ENCODE peak calls at places on chromosome 14, in six cellular contexts. B is colonic mucosa, L is endothelial cell of umbilical vein, X is cardiac fibroblast, G is uterus, T is fibroblast of lung. Z is an unnamed sample.

GRCh38 chr14:90300649-90301048 is 31.1 kb downstream of the NRDE2 start:
- DNase-seq in X (peak; percentile 36), B (no peak), G (no peak), T (peak; percentile 54), L (no peak), Z (peak; percentile 46)

GRCh38 chr14:74083161-74083560 is 1.1 kb downstream of the ALDH6A1 start:
- DNase-seq in B (no peak), X (no peak), G (no peak), T (no peak), L (no peak), Z (no peak)

GRCh38 chr14:90499908-90500664 is 103.3 kb downstream of the CALM1 start:
- DNase-seq in B (no peak), X (no peak), G (no peak), L (no peak), T (no peak), Z (no peak)

GRCh38 chr14:56422703-56423213 is 156.8 kb upstream of the TMEM260 start:
- DNase-seq in X (peak; percentile 86), T (peak; percentile 87), B (peak; percentile 42), G (peak; percentile 70), L (peak; percentile 84), Z (peak; percentile 93)

GRCh38 chr14:65506801-65507200 is 94.3 kb downstream of the FUT8 start:
- DNase-seq in G (no peak), T (no peak), L (no peak), B (no peak), X (no peak), Z (no peak)

GRCh38 chr14:77615231-77616132 is 955 bp downstream of the SPTLC2 start:
- DNase-seq in T (peak; percentile 20), G (no peak), L (peak; percentile 63), X (peak; percentile 32), B (peak; percentile 36), Z (no peak)

GRCh38 chr14:76776306-76777251 is 15.3 kb downstream of the VASH1 start:
- DNase-seq in T (no peak), L (no peak), G (peak; percentile 11), X (no peak), B (no peak), Z (no peak)

GRCh38 chr14:75605916-75606315 is 27.5 kb downstream of the FLVCR2 start:
- DNase-seq in T (no peak), G (no peak), L (no peak), X (no peak), B (no peak), Z (no peak)

GRCh38 chr14:96084796-96085195 is 45.6 kb downstream of the C14orf132 start:
- DNase-seq in L (no peak), G (no peak), T (no peak), B (no peak), X (no peak), Z (no peak)

GRCh38 chr14:78007160-78007559 is 163.0 kb upstream of the NRXN3 start:
- DNase-seq in L (no peak), T (no peak), G (no peak), X (peak; percentile 45), B (no peak), Z (peak; percentile 3)

DNA sequence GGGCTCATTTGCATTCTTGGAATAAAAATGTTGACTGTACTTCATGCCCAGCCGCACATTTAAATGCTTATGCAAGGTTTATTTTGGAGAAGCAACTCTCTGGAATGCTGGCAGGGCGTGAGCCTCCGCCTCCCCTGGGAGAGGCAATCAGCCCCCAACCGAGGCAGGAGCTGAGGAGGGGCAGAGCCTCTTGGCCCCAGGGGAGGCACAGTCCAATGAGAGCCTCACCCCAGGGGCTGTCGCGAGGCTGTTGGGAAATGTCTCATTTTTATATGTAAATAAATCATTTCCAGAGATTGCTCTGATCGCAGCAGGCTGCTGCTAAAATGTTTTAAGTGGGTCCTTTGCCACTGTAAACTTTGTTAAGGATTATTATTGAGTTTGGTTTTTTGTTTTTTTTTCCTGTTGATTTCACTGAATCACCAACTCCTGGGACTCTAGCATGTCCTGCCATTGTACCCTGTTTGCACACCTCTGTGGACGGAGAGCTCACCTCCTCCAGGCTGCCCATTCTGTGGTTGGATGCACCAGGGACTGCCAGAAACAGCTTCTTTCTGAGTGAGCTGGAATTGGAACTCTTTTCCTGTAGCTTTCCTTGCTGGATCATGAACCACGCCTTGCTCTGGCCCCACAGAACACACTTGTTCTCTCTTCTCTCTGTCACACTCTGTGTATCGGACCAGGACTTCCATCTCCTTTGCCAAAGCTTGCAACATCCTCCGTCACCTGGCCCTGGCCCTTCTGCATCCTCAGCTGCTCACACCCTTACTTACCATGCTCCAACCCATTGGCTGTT is 46.9 kb upstream of the FAM181A start:
- DNase-seq in X (peak; percentile 12), T (no peak), G (peak; percentile 42), L (no peak), B (peak; percentile 24), Z (no peak)
- H3K4me3 ChIP-seq in X (no peak overlapping the region), T (no peak overlapping the region), G (no peak overlapping the region), L (no peak overlapping the region), B (no peak overlapping the region), Z (no peak overlapping the region)

DNA sequence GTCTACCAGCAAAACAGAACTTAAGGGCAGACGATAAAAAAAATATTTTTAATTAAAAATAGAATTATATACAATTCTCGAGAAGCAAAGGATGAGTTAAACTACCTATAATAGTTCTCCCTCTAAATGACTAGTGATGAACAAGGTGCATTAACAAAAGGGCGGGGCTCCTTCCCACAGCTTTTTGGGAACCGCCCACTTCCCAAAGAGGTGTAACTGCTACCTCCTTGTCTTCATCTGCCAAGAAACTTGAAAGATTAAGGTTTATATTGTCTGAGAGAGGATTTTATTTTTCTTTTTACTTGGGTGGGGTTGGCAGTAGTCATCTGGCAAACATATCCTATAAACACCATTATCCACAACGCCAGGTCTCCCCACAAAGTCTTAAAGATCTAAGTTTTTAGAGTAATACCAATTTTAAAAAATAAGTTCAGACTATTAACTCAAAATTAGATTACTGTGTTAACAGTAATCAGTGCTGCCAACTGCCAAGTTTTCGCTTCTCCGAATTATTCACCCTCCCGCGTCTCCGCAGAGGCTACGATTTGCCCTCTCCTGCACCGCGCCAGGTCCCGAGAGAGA is 928 bp downstream of the RALGAPA1 start:
- DNase-seq in B (peak; percentile 84), T (no peak), X (peak; percentile 6), L (peak; percentile 65), G (no peak), Z (no peak)
- H3K4me3 ChIP-seq in B (peak overlapping the region; percentile 78), T (peak overlapping the region; percentile 50), X (peak overlapping the region; percentile 72), L (peak overlapping the region; percentile 54), G (peak overlapping the region; percentile 64), Z (peak overlapping the region; percentile 85)

DNA sequence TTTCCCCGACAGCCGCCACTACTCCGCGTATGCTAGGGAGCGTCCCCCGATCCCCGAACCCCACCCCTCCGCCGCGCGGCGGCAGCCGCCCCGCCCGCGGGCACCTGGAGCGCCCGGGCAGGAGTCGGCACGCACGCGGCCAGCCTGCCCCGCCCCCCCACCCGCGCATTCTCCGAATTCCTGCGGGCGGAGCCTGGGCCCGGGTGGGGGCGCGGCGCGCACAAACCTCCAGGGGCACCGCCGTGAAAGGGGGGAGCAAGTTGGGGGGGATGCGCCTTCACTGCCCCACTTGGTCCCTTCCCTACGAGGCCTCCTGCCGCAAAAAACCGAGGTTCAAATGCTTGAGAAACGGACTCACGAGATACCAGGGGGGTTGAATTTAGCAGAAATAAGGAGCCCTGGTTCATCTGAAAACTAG is 1.7 kb downstream of the AJUBA start:
- DNase-seq in B (peak; percentile 74), L (no peak), X (peak; percentile 34), G (peak; percentile 61), T (no peak), Z (peak; percentile 27)
- H3K4me3 ChIP-seq in B (peak overlapping the region; percentile 69), L (peak overlapping the region; percentile 66), X (peak overlapping the region; percentile 89), G (peak overlapping the region; percentile 65), T (peak overlapping the region; percentile 78), Z (peak overlapping the region; percentile 81)

GRCh38 chr14:105167303-105168092 is 1.1 kb downstream of the JAG2 start:
- DNase-seq in T (no peak), X (no peak), L (no peak), G (no peak), B (no peak), Z (no peak)
- H3K4me3 ChIP-seq in T (no peak overlapping the region), X (no peak overlapping the region), L (peak overlapping the region; percentile 46), G (peak overlapping the region; percentile 20), B (peak overlapping the region; percentile 31), Z (no peak overlapping the region)

Z was measured in fibroblast of pulmonary artery.